ENCODE peak calls at places on chromosomes 3 and 15, in nine cellular contexts. I, D, V, N, G, Z, F, E and S are unnamed samples.

GRCh38 chr3:87006844-87007439 is 16.0 kb upstream of the VGLL3 start:
- DNase-seq in I (no peak), D (peak; percentile 75), V (no peak), N (no peak), G (no peak), Z (no peak), F (no peak), E (no peak), S (no peak)

GRCh38 chr3:55454611-55455010 is 32.5 kb downstream of the WNT5A start:
- DNase-seq in I (no peak), D (peak; percentile 49), V (peak; percentile 33), N (no peak), G (no peak), Z (no peak), F (no peak), E (no peak), S (no peak)

GRCh38 chr15:98776607-98777281 is 128.4 kb downstream of the IGF1R start:
- DNase-seq in I (peak; percentile 37), D (no peak), V (no peak), N (no peak), G (no peak), Z (no peak), F (no peak), E (peak; percentile 29), S (no peak)

GRCh38 chr15:96410175-96411055 is 79.9 kb downstream of the NR2F2 start:
- DNase-seq in I (no peak), D (no peak), V (no peak), N (no peak), G (no peak), Z (no peak), F (no peak), E (no peak), S (no peak)

GRCh38 chr3:133915685-133916639 is 20.3 kb upstream of the RAB6B start:
- DNase-seq in I (no peak), D (peak; percentile 12), V (no peak), N (no peak), G (no peak), Z (no peak), F (no peak), E (no peak), S (no peak)

GRCh38 chr3:30554317-30554690 is 52.1 kb upstream of the TGFBR2 start:
- DNase-seq in I (no peak), D (no peak), V (peak; percentile 41), N (no peak), G (no peak), Z (no peak), F (no peak), E (no peak), S (no peak)

GRCh38 chr15:29765234-29765841 is 56.9 kb downstream of the TJP1 start:
- DNase-seq in I (no peak), D (no peak), V (no peak), N (no peak), G (no peak), Z (no peak), F (no peak), E (no peak), S (no peak)

GRCh38 chr3:165682734-165683133 is 154.5 kb downstream of the BCHE start:
- DNase-seq in I (no peak), D (no peak), V (no peak), N (no peak), G (no peak), Z (no peak), F (no peak), E (no peak), S (no peak)

GRCh38 chr3:133938770-133939495 is 43.3 kb upstream of the RAB6B start:
- DNase-seq in I (no peak), D (peak; percentile 31), V (peak; percentile 51), N (no peak), G (peak; percentile 48), Z (no peak), F (no peak), E (no peak), S (no peak)

GRCh38 chr15:98518823-98519561 is 129.3 kb upstream of the IGF1R start:
- DNase-seq in I (peak; percentile 19), D (peak; percentile 84), V (peak; percentile 64), N (peak; percentile 52), G (peak; percentile 66), Z (peak; percentile 47), F (peak; percentile 44), E (peak; percentile 61), S (peak; percentile 36)

GRCh38 chr3:23668430-23668904 is 137.3 kb upstream of the UBE2E1 start:
- DNase-seq in I (no peak), D (peak; percentile 85), V (peak; percentile 90), N (peak; percentile 60), G (no peak), Z (no peak), F (no peak), E (no peak), S (no peak)

GRCh38 chr3:181455276-181455675 is 256.4 kb upstream of the SOX2 start:
- DNase-seq in I (no peak), D (no peak), V (no peak), N (no peak), G (no peak), Z (no peak), F (no peak), E (no peak), S (no peak)

GRCh38 chr3:24278526-24278925 is 216.1 kb downstream of the THRB start:
- DNase-seq in I (no peak), D (no peak), V (no peak), N (no peak), G (no peak), Z (no peak), F (no peak), E (no peak), S (no peak)

GRCh38 chr15:65363766-65364165 is 14.0 kb downstream of the IGDCC3 start:
- DNase-seq in I (no peak), D (no peak), V (no peak), N (no peak), G (no peak), Z (no peak), F (no peak), E (no peak), S (no peak)

GRCh38 chr15:89514596-89515406 is 18.4 kb upstream of the RHCG start:
- DNase-seq in I (no peak), D (peak; percentile 37), V (peak; percentile 29), N (no peak), G (no peak), Z (no peak), F (no peak), E (no peak), S (no peak)

GRCh38 chr15:50128266-50128665 is 9.2 kb upstream of the ATP8B4 start:
- DNase-seq in I (no peak), D (no peak), V (peak; percentile 37), N (no peak), G (no peak), Z (no peak), F (no peak), E (no peak), S (no peak)

GRCh38 chr3:58563386-58564035 is 13.7 kb downstream of the FAM107A start:
- DNase-seq in I (no peak), D (peak; percentile 59), V (peak; percentile 69), N (no peak), G (peak; percentile 49), Z (no peak), F (no peak), E (no peak), S (peak; percentile 64)

GRCh38 chr3:172138792-172139507 is 99.6 kb downstream of the FNDC3B start:
- DNase-seq in I (no peak), D (peak; percentile 77), V (peak; percentile 74), N (no peak), G (no peak), Z (no peak), F (peak; percentile 24), E (no peak), S (no peak)

GRCh38 chr3:113825090-113825489 is 13.5 kb upstream of the GRAMD1C start:
- DNase-seq in I (no peak), D (peak; percentile 29), V (peak; percentile 55), N (no peak), G (no peak), Z (no peak), F (no peak), E (no peak), S (no peak)